ENCODE peak calls at places on chromosomes 13 and 19, in seven cellular contexts. S is memory B cell, O is iPS-NIHi11, Y is Daoy, L is tibial nerve, E is H54, D is adrenal gland. J is an unnamed sample.

GRCh38 chr13:32530841-32531253 is 7.7 kb downstream of the N4BP2L2 start:
- DNase-seq in S (no peak), O (no peak), Y (peak), L (peak), E (no peak), D (peak), J (no peak)

GRCh38 chr13:21529102-21529893 is 70.2 kb upstream of the ZDHHC20 start:
- DNase-seq in S (no peak), O (no peak), Y (no peak), L (no peak), E (no peak), D (no peak), J (no peak)

GRCh38 chr19:20858218-20858617 is 64.8 kb upstream of the ZNF85 start:
- DNase-seq in S (no peak), O (no peak), Y (no peak), L (no peak), E (no peak), D (no peak), J (no peak)

GRCh38 chr19:11378319-11379189 is 4.1 kb downstream of the SWSAP1 start:
- DNase-seq in S (no peak), O (peak), Y (peak), L (peak), E (peak), D (peak), J (peak)

GRCh38 chr13:65063753-65064152 is 2166.4 kb downstream of the PCDH9 start:
- DNase-seq in S (no peak), O (no peak), Y (no peak), L (no peak), E (no peak), D (no peak), J (no peak)

GRCh38 chr19:29609636-29610035 is 3.6 kb downstream of the POP4 start:
- DNase-seq in S (no peak), O (no peak), Y (no peak), L (no peak), E (no peak), D (no peak), J (no peak)

GRCh38 chr19:47107953-47108746 is 5.4 kb downstream of the ZC3H4 start:
- DNase-seq in S (no peak), O (no peak), Y (no peak), L (no peak), E (no peak), D (no peak), J (no peak)

GRCh38 chr13:45503658-45504057 is 38.9 kb downstream of the COG3 start:
- DNase-seq in S (no peak), O (no peak), Y (no peak), L (no peak), E (no peak), D (no peak), J (no peak)

GRCh38 chr13:107124129-107124718 is 556.3 kb upstream of the ARGLU1 start:
- DNase-seq in S (no peak), O (no peak), Y (no peak), L (no peak), E (no peak), D (no peak), J (peak)

GRCh38 chr19:10861118-10861651 is 10.2 kb upstream of the CARM1 start:
- DNase-seq in S (no peak), O (peak), Y (peak), L (no peak), E (no peak), D (peak), J (no peak)

GRCh38 chr13:29901714-29902631 is 51.6 kb upstream of the UBL3 start:
- DNase-seq in S (no peak), O (no peak), Y (peak), L (peak), E (no peak), D (peak), J (no peak)

GRCh38 chr13:110301606-110302131 is 5.3 kb downstream of the COL4A1 start:
- DNase-seq in S (no peak), O (no peak), Y (no peak), L (no peak), E (no peak), D (no peak), J (no peak)

GRCh38 chr13:24038405-24038804 is 122.1 kb upstream of the SPATA13 start:
- DNase-seq in S (no peak), O (no peak), Y (peak), L (no peak), E (no peak), D (no peak), J (no peak)

GRCh38 chr13:51697855-51698254 is 106.1 kb downstream of the DHRS12 start:
- DNase-seq in S (no peak), O (no peak), Y (no peak), L (no peak), E (no peak), D (no peak), J (no peak)

GRCh38 chr13:98216135-98216565 is 39.1 kb upstream of the RNF113B start:
- DNase-seq in S (no peak), O (no peak), Y (peak), L (no peak), E (peak), D (peak), J (no peak)

GRCh38 chr19:14517840-14518505 is at the start of gene DNAJB1:
- DNase-seq in S (peak), O (peak), Y (peak), L (peak), E (peak), D (peak), J (peak)

GRCh38 chr13:48775285-48775684 is 121.6 kb downstream of the CYSLTR2 start:
- DNase-seq in S (no peak), O (no peak), Y (peak), L (no peak), E (no peak), D (no peak), J (no peak)

GRCh38 chr13:43269037-43269476 is 245.7 kb downstream of the DNAJC15 start:
- DNase-seq in S (no peak), O (no peak), Y (peak), L (no peak), E (peak), D (peak), J (no peak)

GRCh38 chr13:74651121-74651520 is 516.9 kb upstream of the KLF12 start:
- DNase-seq in S (no peak), O (no peak), Y (no peak), L (no peak), E (no peak), D (no peak), J (no peak)

GRCh38 chr19:39969681-39970423 is 1.1 kb upstream of the PSMC4 start:
- DNase-seq in S (no peak), O (no peak), Y (no peak), L (no peak), E (no peak), D (no peak), J (no peak)

GRCh38 chr19:49858591-49858985 is 7.6 kb downstream of the PTOV1 start:
- DNase-seq in S (no peak), O (no peak), Y (peak), L (no peak), E (no peak), D (peak), J (no peak)

GRCh38 chr13:44796597-44797517 is 192.4 kb downstream of the NUFIP1 start:
- DNase-seq in S (no peak), O (no peak), Y (no peak), L (no peak), E (no peak), D (no peak), J (peak)

GRCh38 chr19:5038631-5039271 is 69.8 kb downstream of the KDM4B start:
- DNase-seq in S (no peak), O (peak), Y (peak), L (no peak), E (no peak), D (no peak), J (no peak)

GRCh38 chr19:30630289-30631034 is 258.3 kb downstream of the ZNF536 start:
- DNase-seq in S (no peak), O (no peak), Y (no peak), L (no peak), E (no peak), D (no peak), J (no peak)

GRCh38 chr19:17830567-17831418 is 9.5 kb upstream of the INSL3 start:
- DNase-seq in S (no peak), O (peak), Y (peak), L (peak), E (peak), D (peak), J (peak)

GRCh38 chr19:10270616-10271394 is at the start of gene ICAM1:
- DNase-seq in S (peak), O (peak), Y (peak), L (peak), E (no peak), D (peak), J (peak)

GRCh38 chr19:35790981-35791813 is 15.8 kb downstream of the ARHGAP33 start:
- DNase-seq in S (no peak), O (no peak), Y (no peak), L (no peak), E (no peak), D (no peak), J (peak)